ENCODE peak calls at places on chromosomes 12 and 14, in ten cellular contexts. B, F, V, G, K, H, O, X, P and S are unnamed samples.

GRCh38 chr14:77039285-77040058 is 11.0 kb upstream of the IRF2BPL start:
- DNase-seq in G (no peak), X (peak; percentile 9), K (no peak), H (peak; percentile 81), B (no peak), F (no peak), P (peak; percentile 76), V (peak; percentile 40), O (no peak), S (no peak)

GRCh38 chr14:67636361-67636919 is 16.7 kb downstream of the ARG2 start:
- DNase-seq in G (no peak), F (no peak), P (peak; percentile 42), H (peak; percentile 17), O (no peak), K (no peak), B (no peak), X (peak; percentile 3), V (no peak), S (peak; percentile 49)

GRCh38 chr12:22029991-22030390 is 16.0 kb upstream of the CMAS start:
- DNase-seq in X (no peak), V (no peak), B (no peak), P (no peak), O (no peak), H (no peak), K (no peak), F (no peak), G (no peak), S (no peak)

GRCh38 chr12:12017798-12018197 is 52.9 kb upstream of the BCL2L14 start:
- DNase-seq in H (no peak), V (peak; percentile 42), X (no peak), O (no peak), B (peak; percentile 18), P (peak; percentile 17), K (no peak), G (no peak), F (no peak), S (no peak)

GRCh38 chr12:31000751-31001150 is 72.9 kb upstream of the DDX11 start:
- DNase-seq in O (no peak), B (no peak), H (peak; percentile 38), F (no peak), V (no peak), K (no peak), P (peak; percentile 26), G (no peak), X (peak; percentile 16), S (no peak)

GRCh38 chr12:111396726-111397445 is 8.8 kb upstream of the SH2B3 start:
- DNase-seq in H (peak; percentile 79), X (peak; percentile 75), B (peak; percentile 70), K (peak; percentile 91), F (peak; percentile 89), O (no peak), V (peak; percentile 90), G (peak; percentile 84), P (peak; percentile 85), S (no peak)

GRCh38 chr14:103108749-103109207 is 14.3 kb downstream of the EXOC3L4 start:
- DNase-seq in P (peak; percentile 29), H (no peak), K (peak; percentile 46), X (no peak), O (no peak), B (no peak), G (no peak), V (no peak), F (no peak), S (no peak)

GRCh38 chr14:30610719-30611388 is 11.3 kb upstream of the SCFD1 start:
- DNase-seq in O (peak; percentile 70), V (peak; percentile 13), F (no peak), B (no peak), X (peak; percentile 40), H (peak; percentile 80), K (peak; percentile 47), G (peak; percentile 6), P (peak; percentile 86), S (peak; percentile 41)

GRCh38 chr12:20125259-20125919 is 242.9 kb upstream of the PDE3A start:
- DNase-seq in F (no peak), K (no peak), V (no peak), X (no peak), O (no peak), P (peak; percentile 70), B (no peak), H (no peak), G (no peak), S (no peak)

GRCh38 chr12:103495783-103496456 is at the start of gene C12orf42:
- DNase-seq in H (no peak), B (peak; percentile 59), G (peak; percentile 10), P (peak; percentile 7), K (no peak), V (peak; percentile 55), O (no peak), F (no peak), X (peak; percentile 67), S (no peak)

GRCh38 chr14:92461891-92462290 is 51.7 kb upstream of the RIN3 start:
- DNase-seq in P (no peak), F (no peak), G (no peak), H (no peak), X (no peak), B (no peak), K (peak; percentile 28), V (no peak), O (no peak), S (no peak)

GRCh38 chr12:79400481-79400880 is 290.3 kb downstream of the PAWR start:
- DNase-seq in G (no peak), X (no peak), K (no peak), O (no peak), F (no peak), P (no peak), B (no peak), V (no peak), H (no peak), S (no peak)

DNA sequence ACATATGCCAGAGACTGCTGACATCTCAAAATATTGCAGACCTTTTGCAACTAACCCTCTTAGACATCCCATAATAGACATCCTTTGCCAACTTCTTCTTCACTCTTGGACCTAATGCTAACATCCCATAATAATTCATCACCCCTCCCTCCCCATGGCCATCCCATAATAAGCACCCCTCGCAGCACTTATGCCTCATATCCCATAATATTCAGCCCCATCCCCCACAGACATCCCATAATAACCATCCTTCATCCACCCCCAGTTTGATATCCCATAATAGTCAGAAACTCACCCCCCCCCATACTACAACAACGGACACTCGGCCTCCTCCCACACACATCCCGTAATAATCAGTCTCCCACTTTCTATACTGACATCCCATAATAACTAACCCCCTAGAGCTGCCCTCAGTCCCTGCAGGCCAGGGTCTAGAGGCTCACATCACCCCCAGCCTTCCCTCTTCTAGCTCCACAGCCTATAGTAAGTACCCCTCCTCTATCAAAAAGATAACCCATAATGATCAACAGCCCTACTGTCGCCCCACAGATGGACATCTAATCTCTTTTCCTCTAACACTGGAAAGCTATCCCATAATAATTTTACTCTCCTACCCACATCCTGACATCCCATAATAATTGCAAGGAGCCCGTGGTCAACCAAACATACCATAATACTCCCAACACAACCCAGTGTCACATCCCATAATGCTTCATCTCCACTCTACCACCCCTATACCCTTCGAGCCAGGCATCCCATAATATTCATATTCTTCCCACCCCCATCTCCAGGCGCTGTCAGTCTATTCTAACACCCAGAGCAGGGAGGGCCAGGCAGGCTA is 792 bp upstream of the CHD4 start:
- DNase-seq in H (peak; percentile 41), X (peak; percentile 76), F (peak; percentile 77), O (peak; percentile 40), B (no peak), K (peak; percentile 92), G (peak; percentile 79), P (peak; percentile 53), V (peak; percentile 60), S (no peak)
- H3K4me3 ChIP-seq in H (no peak overlapping the region), X (no peak overlapping the region), F (peak overlapping the region; percentile 0), O (peak overlapping the region; percentile 5), B (no peak overlapping the region), K (no peak overlapping the region), G (no peak overlapping the region), P (no peak overlapping the region), V (no peak overlapping the region), S (no peak overlapping the region)

DNA sequence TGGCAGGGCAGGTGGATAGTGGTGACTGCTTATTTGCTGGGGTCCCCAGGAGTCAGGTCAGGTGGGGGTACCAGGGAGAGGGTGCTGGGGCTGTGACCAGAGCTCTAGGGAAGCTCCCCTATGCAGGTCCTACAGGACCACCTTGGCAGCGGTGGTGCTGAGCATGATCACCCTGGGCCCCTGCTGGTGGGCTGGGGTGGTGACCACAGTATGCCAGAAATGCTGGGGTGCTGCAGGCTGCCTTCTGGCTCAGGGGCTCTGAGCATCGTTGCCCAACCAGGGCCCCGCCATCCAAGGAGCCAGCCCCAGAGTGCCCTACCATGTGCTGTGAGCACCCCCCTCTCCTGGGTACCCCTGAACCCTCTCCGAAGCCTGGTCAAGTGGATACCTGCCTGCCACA is 17.5 kb upstream of the NUDT14 start:
- DNase-seq in F (no peak), O (no peak), K (no peak), X (no peak), V (no peak), G (no peak), B (no peak), P (no peak), H (no peak), S (no peak)
- H3K4me3 ChIP-seq in F (no peak overlapping the region), O (no peak overlapping the region), K (no peak overlapping the region), X (no peak overlapping the region), V (no peak overlapping the region), G (no peak overlapping the region), B (no peak overlapping the region), P (no peak overlapping the region), H (no peak overlapping the region), S (no peak overlapping the region)

GRCh38 chr14:34187061-34187460 is 236.2 kb upstream of the EGLN3 start:
- DNase-seq in H (no peak), G (no peak), O (no peak), V (no peak), X (no peak), P (no peak), F (no peak), K (no peak), B (no peak), S (no peak)
- H3K4me3 ChIP-seq in H (no peak overlapping the region), G (no peak overlapping the region), O (no peak overlapping the region), V (no peak overlapping the region), X (no peak overlapping the region), P (no peak overlapping the region), F (no peak overlapping the region), K (no peak overlapping the region), B (no peak overlapping the region), S (no peak overlapping the region)

GRCh38 chr14:36660736-36661505 is 739 bp upstream of the PAX9 start:
- DNase-seq in B (no peak), G (no peak), F (no peak), H (no peak), P (no peak), V (no peak), O (no peak), K (no peak), X (no peak), S (no peak)

GRCh38 chr14:36657409-36658090 is 4.1 kb upstream of the PAX9 start:
- DNase-seq in F (no peak), V (no peak), G (no peak), K (no peak), P (no peak), B (no peak), H (no peak), X (no peak), O (no peak), S (no peak)

GRCh38 chr14:36659822-36660735 is 1.6 kb upstream of the PAX9 start:
- DNase-seq in V (no peak), H (no peak), O (no peak), X (no peak), B (no peak), F (no peak), G (no peak), P (no peak), K (no peak), S (no peak)

GRCh38 chr14:36658091-36659009 is 3.3 kb upstream of the PAX9 start:
- DNase-seq in H (no peak), O (no peak), G (no peak), P (no peak), X (no peak), F (no peak), B (no peak), V (no peak), K (no peak), S (no peak)

GRCh38 chr14:36659010-36659821 is 2.4 kb upstream of the PAX9 start:
- DNase-seq in G (no peak), O (no peak), H (no peak), V (no peak), B (no peak), P (no peak), K (no peak), X (no peak), F (no peak), S (no peak)
- H3K4me3 ChIP-seq in G (no peak overlapping the region), O (no peak overlapping the region), H (no peak overlapping the region), V (no peak overlapping the region), B (no peak overlapping the region), P (no peak overlapping the region), K (no peak overlapping the region), X (no peak overlapping the region), F (no peak overlapping the region), S (no peak overlapping the region)